ENCODE peak calls at places on chromosomes 5 and 9, in nine cellular contexts. J, E, D, R, S, W, C, Z and H are unnamed samples.
A peak's percentile ranks its signal among the peaks of the same experiment; 100 is the strongest.

GRCh38 chr9:112868461-112868860 is 22.2 kb downstream of the SLC46A2 start:
- DNase-seq in Z (no peak), J (no peak), S (no peak), C (no peak), D (no peak), E (no peak), R (no peak), W (no peak), H (no peak)

GRCh38 chr5:135894789-135895188 is 852 bp downstream of the IL9 start:
- DNase-seq in E (no peak), D (no peak), C (no peak), R (no peak), W (no peak), Z (no peak), J (no peak), S (no peak), H (no peak)

GRCh38 chr5:43078956-43079355 is 38.8 kb upstream of the ANXA2R start:
- DNase-seq in R (no peak), S (no peak), J (no peak), E (no peak), C (peak; percentile 80), Z (no peak), D (no peak), W (no peak), H (no peak)

GRCh38 chr9:71663931-71664459 is 104.3 kb downstream of the CEMIP2 start:
- DNase-seq in S (no peak), E (peak; percentile 19), W (no peak), C (no peak), R (no peak), J (no peak), D (no peak), Z (no peak), H (no peak)

GRCh38 chr9:110755179-110755578 is 86.6 kb downstream of the MUSK start:
- DNase-seq in J (no peak), W (no peak), R (no peak), S (no peak), D (no peak), E (no peak), C (no peak), Z (no peak), H (no peak)

GRCh38 chr9:116589392-116590354 is 97.4 kb upstream of the TRIM32 start:
- DNase-seq in D (no peak), S (peak; percentile 76), R (peak; percentile 63), Z (no peak), E (peak; percentile 65), C (peak; percentile 69), J (peak; percentile 43), W (peak; percentile 27), H (peak; percentile 48)

GRCh38 chr9:128920381-128921058 is at the start of gene PHYHD1:
- DNase-seq in E (no peak), R (no peak), C (peak; percentile 61), Z (no peak), D (no peak), J (no peak), W (no peak), S (no peak), H (no peak)

GRCh38 chr9:110015759-110016158 is 192.2 kb downstream of the C9orf152 start:
- DNase-seq in D (peak; percentile 3), C (peak; percentile 94), R (no peak), W (peak; percentile 24), Z (no peak), E (no peak), S (no peak), J (peak; percentile 35), H (peak; percentile 12)

GRCh38 chr9:23117621-23118020 is 671.0 kb downstream of the DMRTA1 start:
- DNase-seq in R (no peak), E (no peak), C (peak; percentile 80), W (no peak), S (no peak), J (no peak), Z (no peak), D (no peak), H (no peak)

GRCh38 chr5:121378559-121379359 is 472.9 kb upstream of the FTMT start:
- DNase-seq in E (no peak), W (no peak), C (no peak), J (no peak), Z (no peak), R (no peak), S (peak; percentile 17), D (no peak), H (no peak)

GRCh38 chr5:140862441-140863295 is 6.1 kb upstream of the PCDHA11 start:
- DNase-seq in S (no peak), J (no peak), E (no peak), Z (no peak), C (no peak), R (no peak), D (no peak), W (no peak), H (no peak)

GRCh38 chr5:165781703-165782102 is 2276.3 kb downstream of the MAT2B start:
- DNase-seq in S (no peak), C (no peak), Z (no peak), R (no peak), E (no peak), D (no peak), W (no peak), J (no peak), H (no peak)

GRCh38 chr5:169195601-169196000 is 105.3 kb downstream of the SLIT3 start:
- DNase-seq in C (no peak), W (no peak), R (no peak), D (no peak), E (no peak), J (no peak), Z (no peak), S (no peak), H (no peak)

GRCh38 chr9:135294826-135295225 is 184.8 kb upstream of the PPP1R26 start:
- DNase-seq in C (no peak), Z (no peak), D (no peak), W (no peak), R (no peak), S (no peak), J (no peak), E (no peak), H (no peak)

GRCh38 chr5:82155305-82155704 is 122.8 kb downstream of the RPS23 start:
- DNase-seq in S (no peak), R (no peak), Z (no peak), C (no peak), D (no peak), E (no peak), W (no peak), J (no peak), H (no peak)

GRCh38 chr5:13945271-13945670 is 783 bp upstream of the DNAH5 start:
- DNase-seq in R (no peak), W (no peak), Z (no peak), C (no peak), J (no peak), D (no peak), E (no peak), S (no peak), H (no peak)

GRCh38 chr9:123417289-123418051 is 61.5 kb downstream of the CRB2 start:
- DNase-seq in J (no peak), R (no peak), W (no peak), D (no peak), S (no peak), E (no peak), Z (no peak), C (no peak), H (no peak)